ENCODE peak calls at places on chromosomes 1 and 21, in four cellular contexts. J, D, L and B are unnamed samples.

GRCh38 chr1:50973875-50974617 is 4.0 kb downstream of the CDKN2C start:
- DNase-seq in J (peak), D (no peak), L (peak), B (peak)

GRCh38 chr1:67978988-67979516 is 71.4 kb downstream of the DIRAS3 start:
- DNase-seq in J (no peak), D (no peak), L (no peak), B (no peak)

GRCh38 chr1:53266038-53266437 is 27.7 kb upstream of the MAGOH start:
- DNase-seq in J (no peak), D (no peak), L (no peak), B (peak)

GRCh38 chr21:45570826-45571601 is 28.8 kb upstream of the SLC19A1 start:
- DNase-seq in J (no peak), D (peak), L (peak), B (no peak)

GRCh38 chr1:226643167-226643566 is 94.6 kb downstream of the STUM start:
- DNase-seq in J (no peak), D (no peak), L (no peak), B (peak)

GRCh38 chr1:59999006-59999405 is 72.4 kb upstream of the CYP2J2 start:
- DNase-seq in J (no peak), D (no peak), L (no peak), B (no peak)

GRCh38 chr1:89047734-89048133 is 17.3 kb downstream of the GBP1 start:
- DNase-seq in J (no peak), D (no peak), L (no peak), B (no peak)

GRCh38 chr1:210373878-210374599 is 45.3 kb downstream of the HHAT start:
- DNase-seq in J (peak), D (peak), L (peak), B (peak)

GRCh38 chr1:151313501-151313900 is 13.7 kb downstream of the PI4KB start:
- DNase-seq in J (no peak), D (no peak), L (no peak), B (no peak)

GRCh38 chr21:34276711-34277425 is 86.9 kb upstream of the KCNE2 start:
- DNase-seq in J (no peak), D (no peak), L (no peak), B (no peak)

GRCh38 chr21:42748620-42749176 is 95.3 kb downstream of the PDE9A start:
- DNase-seq in J (no peak), D (no peak), L (no peak), B (no peak)

GRCh38 chr21:16644690-16645089 is 868.2 kb upstream of the CXADR start:
- DNase-seq in J (no peak), D (no peak), L (no peak), B (no peak)

GRCh38 chr1:66628951-66629350 is 95.0 kb downstream of the SGIP1 start:
- DNase-seq in J (no peak), D (no peak), L (no peak), B (no peak)

GRCh38 chr1:66623812-66624211 is 89.9 kb downstream of the SGIP1 start:
- DNase-seq in J (no peak), D (no peak), L (no peak), B (no peak)

GRCh38 chr1:66626261-66626660 is 92.3 kb downstream of the SGIP1 start:
- DNase-seq in J (no peak), D (no peak), L (no peak), B (no peak)

DNA sequence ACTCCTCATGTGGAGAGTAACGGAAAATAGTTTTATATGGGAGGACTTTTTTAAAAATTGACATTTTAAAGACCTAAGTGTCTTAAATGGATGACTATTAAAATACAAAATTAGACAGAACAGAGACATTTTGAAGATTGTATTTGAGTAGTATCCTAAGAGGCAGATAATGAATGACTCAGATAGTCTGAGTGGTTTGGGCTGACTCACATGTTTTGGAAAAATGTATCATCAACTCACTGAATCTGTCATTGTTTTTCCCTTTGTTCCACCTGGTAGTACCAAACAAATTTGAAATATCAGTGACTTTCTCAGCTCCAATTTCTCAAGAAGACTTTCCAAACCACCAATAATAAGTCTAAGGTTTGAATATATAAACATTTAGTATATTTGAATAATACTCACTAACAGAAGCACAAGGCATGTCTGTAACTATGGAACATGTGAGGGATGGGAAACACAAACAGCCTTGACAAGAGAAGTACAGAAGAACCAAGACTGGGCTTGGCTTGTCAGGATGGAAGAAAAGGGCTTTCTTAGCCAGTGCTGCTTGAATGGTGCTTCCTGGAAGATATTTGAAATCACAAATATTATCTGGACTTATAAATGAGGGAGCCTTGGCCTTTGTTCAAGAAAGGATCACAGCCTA is 90.6 kb downstream of the SGIP1 start:
- DNase-seq in J (no peak), D (no peak), L (no peak), B (no peak)
- TF ChIP-seq TEAD4 in J (no peak), D (peak), L (no peak), B (no peak)

DNA sequence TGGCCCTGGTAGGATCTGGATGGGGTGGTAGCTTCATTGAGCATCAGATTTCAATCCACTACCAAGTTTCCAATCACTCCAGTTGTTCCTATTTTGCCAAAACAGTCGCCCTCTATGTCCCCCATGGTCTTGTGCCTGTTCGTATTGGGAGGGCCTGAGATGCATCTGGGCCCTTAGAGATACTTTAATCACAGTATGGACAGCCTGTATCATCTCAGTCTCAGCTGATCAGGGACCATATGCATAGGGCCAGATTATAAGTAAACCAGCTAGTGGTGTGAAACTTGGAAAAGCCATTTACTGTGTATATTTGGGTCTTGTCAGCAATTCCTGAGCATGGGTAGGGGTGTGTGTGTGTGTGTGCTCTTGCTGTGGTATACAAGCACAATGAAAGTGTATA is 22.8 kb downstream of the SH3BGR start:
- DNase-seq in J (no peak), D (no peak), L (no peak), B (no peak)
- TF ChIP-seq TEAD4 in J (no peak), D (no peak), L (no peak), B (no peak)

GRCh38 chr1:6443339-6444115 is 19.0 kb downstream of the ESPN start:
- DNase-seq in J (no peak), D (no peak), L (no peak), B (no peak)

GRCh38 chr1:6441586-6441985 is 17.0 kb downstream of the ESPN start:
- DNase-seq in J (no peak), D (no peak), L (no peak), B (no peak)

GRCh38 chr1:6444377-6444776 is 19.8 kb downstream of the ESPN start:
- DNase-seq in J (no peak), D (no peak), L (no peak), B (no peak)

GRCh38 chr1:6438047-6438525 is 13.5 kb downstream of the ESPN start:
- DNase-seq in J (peak), D (peak), L (peak), B (peak)

GRCh38 chr1:6440198-6441126 is 15.9 kb downstream of the ESPN start:
- DNase-seq in J (peak), D (peak), L (peak), B (peak)
- TF ChIP-seq TEAD4 in J (no peak), D (no peak), L (no peak), B (no peak)

GRCh38 chr1:18955442-18956188 is 861 bp downstream of the IFFO2 start:
- DNase-seq in J (peak), D (peak), L (peak), B (peak)
- TF ChIP-seq TEAD4 in J (no peak), D (no peak), L (peak), B (no peak)

DNA sequence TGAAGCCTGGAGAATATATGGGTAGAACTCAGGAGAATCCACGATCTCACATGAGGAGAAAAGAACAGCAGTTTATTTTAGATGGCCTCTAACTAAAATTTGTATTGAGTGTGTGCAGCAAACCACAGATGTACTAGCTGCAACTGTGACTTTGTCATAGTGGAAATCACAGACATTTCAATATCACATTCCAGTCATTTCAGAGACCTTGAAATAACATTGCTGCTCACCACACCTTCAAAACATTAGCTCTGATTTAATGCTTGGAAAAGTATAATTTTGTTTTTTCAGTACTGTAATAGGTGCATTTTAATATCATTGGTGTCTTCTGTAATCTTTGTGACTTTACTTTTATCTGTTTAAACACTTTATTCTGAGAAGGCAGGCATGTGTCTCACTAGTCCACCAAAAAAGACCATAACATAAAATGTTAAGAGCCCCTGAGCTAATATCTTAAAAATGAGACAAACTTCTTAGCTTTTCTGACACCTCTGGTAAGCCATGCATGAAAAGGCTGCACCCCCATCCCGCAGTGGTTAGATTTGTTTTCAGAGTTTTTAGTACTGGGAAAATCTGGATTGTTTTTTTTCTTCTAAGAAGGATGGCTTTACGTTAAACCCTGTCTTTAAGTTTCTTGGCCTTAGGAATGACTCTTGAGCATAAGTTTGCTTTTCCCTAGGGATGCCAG is 30.1 kb downstream of the KCNJ15 start:
- DNase-seq in J (no peak), D (no peak), L (no peak), B (no peak)
- TF ChIP-seq TEAD4 in J (no peak), D (no peak), L (no peak), B (no peak)